ENCODE peak calls at places on chromosome 19, in four cellular contexts. Y, S, P and G are unnamed samples.

GRCh38 chr19:38729653-38730469 is 14.4 kb downstream of the CAPN12 start:
- DNase-seq in Y (peak), S (peak), P (peak), G (peak)

GRCh38 chr19:33205531-33206260 is 11.6 kb downstream of the LRP3 start:
- DNase-seq in Y (no peak), S (no peak), P (no peak), G (no peak)

GRCh38 chr19:12162513-12162881 is 399 bp upstream of the ZNF136 start:
- DNase-seq in Y (no peak), S (no peak), P (no peak), G (no peak)

GRCh38 chr19:29677001-29677781 is 11.9 kb downstream of the PLEKHF1 start:
- DNase-seq in Y (no peak), S (no peak), P (no peak), G (no peak)

GRCh38 chr19:53809518-53810186 is 14.5 kb downstream of the NLRP12 start:
- DNase-seq in Y (no peak), S (peak), P (peak), G (no peak)

GRCh38 chr19:5889288-5889971 is 14.2 kb downstream of the NDUFA11 start:
- DNase-seq in Y (no peak), S (no peak), P (no peak), G (no peak)

GRCh38 chr19:8501547-8501946 is 893 bp downstream of the PRAM1 start:
- DNase-seq in Y (no peak), S (no peak), P (no peak), G (no peak)

GRCh38 chr19:34639491-34640085 is 37.4 kb downstream of the SCGB2B2 start:
- DNase-seq in Y (peak), S (peak), P (peak), G (peak)

GRCh38 chr19:58055483-58055874 is 3.6 kb upstream of the ZNF135 start:
- DNase-seq in Y (no peak), S (no peak), P (no peak), G (no peak)

GRCh38 chr19:6343462-6343861 is 10.1 kb upstream of the ACER1 start:
- DNase-seq in Y (no peak), S (peak), P (no peak), G (no peak)

GRCh38 chr19:7883796-7884570 is 4.3 kb upstream of the LRRC8E start:
- DNase-seq in Y (no peak), S (no peak), P (no peak), G (no peak)

GRCh38 chr19:35306473-35307246 is 14.7 kb downstream of the MAG start:
- DNase-seq in Y (no peak), S (peak), P (no peak), G (peak)

GRCh38 chr19:17370026-17370587 is 7.0 kb downstream of the PLVAP start:
- DNase-seq in Y (no peak), S (no peak), P (no peak), G (no peak)

GRCh38 chr19:44846455-44847143 is 502 bp downstream of the NECTIN2 start:
- DNase-seq in Y (no peak), S (peak), P (peak), G (no peak)

GRCh38 chr19:6767081-6767356 is 216 bp downstream of the SH2D3A start:
- DNase-seq in Y (no peak), S (peak), P (no peak), G (peak)

GRCh38 chr19:50332264-50333038 is 3.3 kb upstream of the KCNC3 start:
- DNase-seq in Y (no peak), S (peak), P (peak), G (no peak)

GRCh38 chr19:38308006-38308766 is 4.1 kb downstream of the C19orf33 start:
- DNase-seq in Y (no peak), S (no peak), P (no peak), G (no peak)

GRCh38 chr19:18292460-18292809 is 11.0 kb upstream of the JUND start:
- DNase-seq in Y (no peak), S (no peak), P (peak), G (no peak)

GRCh38 chr19:54481326-54481930 is 8.3 kb upstream of the CDC42EP5 start:
- DNase-seq in Y (peak), S (peak), P (peak), G (peak)

GRCh38 chr19:43711751-43712355 is 4.0 kb upstream of the IRGC start:
- DNase-seq in Y (no peak), S (no peak), P (no peak), G (no peak)

GRCh38 chr19:50546527-50547221 is 21.6 kb downstream of the LRRC4B start:
- DNase-seq in Y (no peak), S (no peak), P (no peak), G (no peak)

GRCh38 chr19:32581704-32582164 is 744 bp downstream of the PDCD5 start:
- DNase-seq in Y (no peak), S (peak), P (peak), G (no peak)

GRCh38 chr19:47074621-47075020 is 26.2 kb upstream of the TMEM160 start:
- DNase-seq in Y (no peak), S (no peak), P (no peak), G (no peak)

GRCh38 chr19:38781058-38781457 is 7.7 kb upstream of the LGALS7 start:
- DNase-seq in Y (no peak), S (peak), P (no peak), G (no peak)

GRCh38 chr19:35213678-35214632 is 14.6 kb downstream of the FAM187B start:
- DNase-seq in Y (peak), S (peak), P (no peak), G (no peak)

GRCh38 chr19:2500861-2501260 is 24.9 kb downstream of the GADD45B start:
- DNase-seq in Y (no peak), S (no peak), P (no peak), G (no peak)

GRCh38 chr19:2500157-2500556 is 24.2 kb downstream of the GADD45B start:
- DNase-seq in Y (no peak), S (no peak), P (no peak), G (no peak)

GRCh38 chr19:2509096-2509495 is 33.2 kb downstream of the GADD45B start:
- DNase-seq in Y (no peak), S (no peak), P (no peak), G (no peak)

GRCh38 chr19:2507109-2507508 is 31.2 kb downstream of the GADD45B start:
- DNase-seq in Y (peak), S (peak), P (no peak), G (peak)

DNA sequence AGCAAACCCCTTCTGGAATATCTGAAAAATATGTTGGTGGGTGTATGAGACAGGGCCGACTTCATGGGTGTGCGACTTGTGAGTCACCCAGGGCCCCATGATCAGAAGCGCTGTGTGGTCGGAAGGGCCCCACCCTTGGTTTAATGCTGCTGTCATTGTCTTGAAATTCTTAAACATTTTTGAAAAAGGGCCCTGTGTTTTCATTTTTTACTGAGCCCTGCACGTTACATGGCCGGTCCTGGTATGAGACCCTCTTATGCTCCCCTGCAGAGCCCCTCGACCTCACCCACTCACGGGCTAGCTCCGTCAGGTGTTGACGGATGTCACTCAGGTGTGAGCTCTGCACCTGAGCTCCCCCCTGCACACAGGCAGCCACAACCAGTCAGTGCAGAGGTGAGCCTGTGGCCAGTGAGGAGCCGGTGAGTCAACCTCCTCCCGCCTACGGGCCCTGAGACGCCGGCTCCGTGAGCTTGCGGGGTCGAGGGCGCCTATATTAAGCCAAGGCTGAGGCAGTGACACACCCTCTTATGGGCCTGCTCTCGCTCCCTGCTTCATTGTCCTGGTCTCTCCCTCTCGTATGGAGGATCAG is 27.7 kb downstream of the GADD45B start:
- DNase-seq in Y (peak), S (peak), P (no peak), G (no peak)
- TF ChIP-seq FOSL1 in Y (peak), S (peak), P (no peak), G (no peak)

DNA sequence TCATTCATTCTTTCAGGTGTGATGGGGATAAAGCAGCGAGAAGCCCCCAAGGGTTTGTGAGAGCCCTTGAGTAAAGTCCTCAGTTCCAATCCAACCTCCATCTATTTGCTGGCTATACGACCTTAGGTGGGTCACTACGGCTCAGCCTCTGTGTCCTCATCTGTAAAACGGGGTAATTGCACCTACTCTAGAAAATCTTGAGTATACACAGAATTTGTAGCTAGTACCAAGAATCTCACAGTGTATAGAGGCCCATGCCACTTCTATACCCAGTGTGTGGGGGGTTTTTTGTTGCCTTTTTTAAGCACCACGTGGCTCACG is 406 bp upstream of the DNMT1 start:
- DNase-seq in Y (no peak), S (no peak), P (no peak), G (no peak)
- TF ChIP-seq FOSL1 in Y (no peak), S (no peak), P (no peak), G (no peak)

GRCh38 chr19:4737955-4738580 is 14.4 kb upstream of the DPP9 start:
- DNase-seq in Y (no peak), S (no peak), P (no peak), G (no peak)
- TF ChIP-seq FOSL1 in Y (no peak), S (no peak), P (no peak), G (no peak)

DNA sequence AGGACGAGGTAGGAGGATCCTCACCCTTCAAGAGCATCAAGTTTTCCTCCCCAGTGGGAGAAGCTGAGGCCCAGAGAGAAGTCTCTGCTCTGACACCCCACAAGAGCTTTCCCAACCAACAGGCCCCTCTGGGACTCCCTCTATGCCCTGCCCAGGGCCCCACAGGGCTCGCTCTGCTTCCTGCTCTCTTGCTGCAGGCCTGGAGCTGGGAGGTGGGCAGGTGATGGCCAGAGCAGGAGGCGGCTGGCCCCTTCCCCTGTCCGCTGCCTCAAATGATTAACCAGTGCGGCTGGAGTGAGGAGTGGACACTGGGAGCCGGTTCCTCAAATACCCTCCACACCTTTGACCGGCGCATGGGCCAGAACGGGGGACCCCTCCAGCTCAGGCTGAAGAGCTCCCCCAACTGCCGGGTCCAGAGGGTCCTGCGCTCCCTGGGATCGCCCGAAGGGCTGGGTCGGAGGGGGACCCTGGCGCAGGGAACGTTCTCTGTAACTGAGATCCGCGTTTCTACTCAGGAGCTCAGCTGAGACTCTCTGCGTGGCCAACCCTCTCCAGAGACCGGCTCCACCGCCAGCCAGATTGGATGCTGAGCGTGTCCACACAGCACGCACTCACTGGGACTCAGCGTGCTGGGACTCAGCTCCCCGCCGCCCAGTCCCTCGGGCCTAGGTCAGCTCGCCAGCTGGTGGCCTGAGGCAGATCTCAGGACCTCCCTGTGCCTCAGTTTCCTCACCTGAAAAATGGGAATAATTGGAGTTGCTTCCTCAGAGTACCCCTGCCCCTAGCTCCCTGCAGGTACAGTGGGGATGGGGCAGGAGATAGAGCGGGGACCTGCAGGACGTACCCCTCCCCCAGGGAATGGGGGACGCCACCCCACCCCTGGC is 6.7 kb upstream of the ONECUT3 start:
- DNase-seq in Y (peak), S (peak), P (peak), G (no peak)
- TF ChIP-seq FOSL1 in Y (no peak), S (no peak), P (no peak), G (no peak)

GRCh38 chr19:49213791-49214190 is 56.2 kb downstream of the TRPM4 start:
- DNase-seq in Y (no peak), S (peak), P (peak), G (no peak)
- TF ChIP-seq FOSL1 in Y (no peak), S (no peak), P (no peak), G (no peak)

DNA sequence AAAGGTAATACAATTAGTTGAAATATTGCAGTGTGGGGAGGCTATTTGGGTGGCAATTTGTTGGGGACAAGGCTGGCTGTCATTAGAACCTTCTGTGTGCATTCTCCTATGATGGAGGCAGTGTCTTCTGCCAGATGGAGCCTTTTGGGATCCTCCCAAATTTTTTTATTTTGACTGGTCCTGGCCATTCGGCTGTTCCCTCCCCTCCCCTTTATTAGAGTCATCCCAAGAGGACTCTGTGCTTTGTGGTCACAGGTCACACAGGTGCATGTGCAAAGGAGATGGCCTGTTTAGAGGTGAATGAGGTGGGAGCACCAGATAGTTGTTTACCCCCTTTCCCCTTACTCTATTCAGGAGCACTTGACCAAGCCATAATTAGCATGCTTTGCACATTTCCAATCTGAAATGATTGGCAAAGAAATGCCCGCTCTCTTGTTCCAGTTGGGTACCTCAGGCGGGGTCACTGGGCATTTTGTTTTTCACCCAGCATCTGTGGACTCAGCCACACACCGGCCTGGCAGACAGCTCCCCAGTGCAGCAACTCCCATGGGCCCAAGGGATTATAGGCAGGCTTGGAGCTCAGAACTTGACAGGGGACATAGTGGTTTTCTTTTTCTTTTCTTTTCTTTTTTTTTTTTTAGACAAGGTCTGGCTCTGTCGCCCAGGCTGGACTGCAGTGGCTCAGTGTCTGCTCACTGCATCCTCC is 19.8 kb downstream of the GATAD2A start:
- DNase-seq in Y (no peak), S (no peak), P (no peak), G (no peak)
- TF ChIP-seq FOSL1 in Y (no peak), S (no peak), P (no peak), G (no peak)